ENCODE peak calls at places on chromosomes 16 and 17, in four cellular contexts. X is uterus, B is tibial artery, O is body of pancreas. N is an unnamed sample.

GRCh38 chr17:8473451-8474192 is 37.9 kb downstream of the NDEL1 start:
- DNase-seq in X (no peak), O (no peak), B (no peak), N (no peak)

GRCh38 chr16:2966043-2966802 is 2.1 kb downstream of the KREMEN2 start:
- DNase-seq in B (no peak), O (no peak), X (no peak), N (no peak)

GRCh38 chr16:25079637-25080375 is 31.7 kb upstream of the LCMT1 start:
- DNase-seq in B (no peak), O (no peak), X (no peak), N (no peak)

GRCh38 chr17:50056961-50057330 is 1.0 kb downstream of the ITGA3 start:
- DNase-seq in B (no peak), O (no peak), X (no peak), N (peak)

GRCh38 chr16:19833581-19833980 is 51.1 kb downstream of the GPRC5B start:
- DNase-seq in B (no peak), O (no peak), X (no peak), N (peak)

GRCh38 chr17:78826836-78827509 is 13.6 kb downstream of the USP36 start:
- DNase-seq in X (no peak), O (peak), B (peak), N (no peak)

GRCh38 chr17:37191219-37191618 is 184.6 kb upstream of the C17orf78 start:
- DNase-seq in B (no peak), O (no peak), X (no peak), N (peak)

GRCh38 chr16:1565083-1565805 is 31.8 kb downstream of the TMEM204 start:
- DNase-seq in O (no peak), B (no peak), X (no peak), N (no peak)

GRCh38 chr17:41518031-41518430 is 659 bp downstream of the KRT15 start:
- DNase-seq in X (no peak), O (no peak), B (no peak), N (no peak)

GRCh38 chr16:20262248-20262647 is 65.1 kb downstream of the GP2 start:
- DNase-seq in B (no peak), X (no peak), O (no peak), N (no peak)

GRCh38 chr17:65530158-65530984 is 31.1 kb downstream of the AXIN2 start:
- DNase-seq in B (no peak), X (no peak), O (no peak), N (no peak)

GRCh38 chr17:179066-179432 is 2.4 kb downstream of the DOC2B start:
- DNase-seq in B (no peak), X (no peak), O (no peak), N (no peak)
- H3K27ac ChIP-seq in B (no peak), X (peak), O (no peak), N (no peak)

GRCh38 chr17:77375108-77375507 is 234.3 kb downstream of the SEC14L1 start:
- DNase-seq in X (peak), O (no peak), B (no peak), N (no peak)

GRCh38 chr17:77375917-77376651 is 235.3 kb downstream of the SEC14L1 start:
- DNase-seq in X (peak), O (no peak), B (no peak), N (peak)

GRCh38 chr17:77376795-77377751 is 236.3 kb downstream of the SEC14L1 start:
- DNase-seq in X (peak), B (no peak), O (peak), N (peak)

GRCh38 chr17:77374170-77374936 is 233.6 kb downstream of the SEC14L1 start:
- DNase-seq in B (peak), X (peak), O (peak), N (peak)

GRCh38 chr17:77375526-77375916 is 234.8 kb downstream of the SEC14L1 start:
- DNase-seq in X (no peak), O (no peak), B (no peak), N (no peak)
- H3K27ac ChIP-seq in X (peak), O (peak), B (peak), N (peak)

GRCh38 chr16:54241525-54241924 is 45.1 kb downstream of the IRX3 start:
- DNase-seq in O (no peak), X (no peak), B (no peak), N (no peak)

GRCh38 chr16:54245788-54246453 is 40.7 kb downstream of the IRX3 start:
- DNase-seq in X (no peak), B (no peak), O (no peak), N (no peak)

GRCh38 chr16:54246454-54246821 is 40.1 kb downstream of the IRX3 start:
- DNase-seq in B (no peak), O (no peak), X (no peak), N (no peak)

GRCh38 chr16:54242199-54242598 is 44.4 kb downstream of the IRX3 start:
- DNase-seq in O (no peak), B (no peak), X (no peak), N (no peak)

GRCh38 chr16:54244061-54244886 is 42.3 kb downstream of the IRX3 start:
- DNase-seq in X (no peak), B (no peak), O (no peak), N (no peak)
- H3K27ac ChIP-seq in X (no peak), B (no peak), O (no peak), N (no peak)

GRCh38 chr17:76706817-76707216 is 3.9 kb downstream of the MXRA7 start:
- DNase-seq in O (no peak), B (no peak), X (no peak), N (no peak)

GRCh38 chr17:76709077-76709950 is 1.5 kb downstream of the MXRA7 start:
- DNase-seq in B (peak), X (peak), O (peak), N (peak)

GRCh38 chr17:76710863-76711611 is at the start of gene MXRA7:
- DNase-seq in X (peak), B (peak), O (peak), N (peak)

GRCh38 chr17:76704799-76705198 is 6.0 kb downstream of the MXRA7 start:
- DNase-seq in O (no peak), X (no peak), B (no peak), N (no peak)

GRCh38 chr17:76707985-76708807 is 2.6 kb downstream of the MXRA7 start:
- DNase-seq in X (no peak), B (no peak), O (peak), N (no peak)
- H3K27ac ChIP-seq in X (peak), B (peak), O (peak), N (peak)

GRCh38 chr17:72545756-72546155 is 424.9 kb downstream of the SOX9 start:
- DNase-seq in O (no peak), B (no peak), X (no peak), N (no peak)

GRCh38 chr17:72538921-72539352 is 418.1 kb downstream of the SOX9 start:
- DNase-seq in X (no peak), B (no peak), O (no peak), N (peak)

GRCh38 chr17:72538443-72538842 is 417.6 kb downstream of the SOX9 start:
- DNase-seq in X (no peak), O (no peak), B (no peak), N (no peak)

GRCh38 chr17:72539981-72540897 is 419.4 kb downstream of the SOX9 start:
- DNase-seq in O (peak), B (peak), X (no peak), N (peak)

GRCh38 chr17:72542317-72542716 is 421.5 kb downstream of the SOX9 start:
- DNase-seq in B (no peak), X (no peak), O (no peak), N (no peak)
- H3K27ac ChIP-seq in B (no peak), X (no peak), O (no peak), N (no peak)

DNA sequence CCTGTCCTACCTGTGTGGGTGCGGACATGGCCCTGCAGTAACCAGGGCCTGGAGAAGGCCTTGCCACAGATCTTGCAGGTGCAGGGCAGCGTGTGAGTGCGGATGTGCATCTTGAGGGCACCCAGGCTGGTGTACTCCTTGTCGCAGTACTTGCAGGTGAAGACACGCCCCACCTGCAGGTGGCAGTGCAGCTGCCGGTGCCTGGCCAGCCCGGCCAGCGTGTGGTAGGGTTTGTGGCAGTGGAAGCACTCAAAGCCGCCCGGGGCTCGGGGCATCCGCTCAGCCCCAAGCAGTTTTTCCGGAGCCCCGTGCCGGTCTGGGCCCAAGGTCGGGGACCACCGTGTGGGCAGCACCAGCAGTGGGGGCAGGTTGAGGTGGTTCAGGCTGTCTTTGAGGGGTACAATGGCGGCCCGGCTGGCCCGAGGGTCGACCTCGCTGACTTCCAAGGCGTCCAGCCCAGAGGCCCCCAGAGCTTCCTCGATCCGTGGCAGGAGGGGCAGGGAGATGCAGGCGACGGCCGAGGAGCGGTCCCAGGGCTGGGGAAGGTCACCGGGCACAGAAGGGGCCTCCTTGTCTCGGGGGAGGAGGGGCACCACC is 5.1 kb downstream of the SNAI3 start:
- DNase-seq in B (no peak), O (peak), X (no peak), N (no peak)
- H3K27ac ChIP-seq in B (no peak), O (no peak), X (no peak), N (no peak)